ENCODE peak calls at places on chromosomes 7 and 10, in four cellular contexts. O is stimulated activated CD8-positive, alpha-beta memory T cell treated with anti-CD3 and anti-CD28 coated beads, Interleukin-7, amount 100 ng/mL, for 4 hours; Q is memory B cell; Y is tibial artery. K is an unnamed sample.

GRCh38 chr10:3806603-3807002 is 21.6 kb upstream of the KLF6 start:
- DNase-seq in Y (no peak), Q (no peak), O (no peak), K (no peak)

GRCh38 chr7:27235387-27236052 is 7.1 kb upstream of the EVX1 start:
- DNase-seq in O (no peak), Y (no peak), Q (peak), K (no peak)

GRCh38 chr10:103096130-103096529 is 96.9 kb downstream of the NT5C2 start:
- DNase-seq in Y (no peak), O (no peak), Q (no peak), K (no peak)

GRCh38 chr7:102938679-102939078 is 25.9 kb downstream of the LRRC17 start:
- DNase-seq in Y (no peak), O (no peak), Q (no peak), K (no peak)

GRCh38 chr7:4878336-4879335 is 4.9 kb downstream of the RADIL start:
- DNase-seq in Y (no peak), O (no peak), Q (no peak), K (no peak)

GRCh38 chr7:151520419-151521229 is 929 bp upstream of the RHEB start:
- DNase-seq in O (peak), Q (no peak), Y (peak), K (no peak)

GRCh38 chr7:105641236-105641810 is 60.0 kb upstream of the EFCAB10 start:
- DNase-seq in Y (no peak), O (no peak), Q (no peak), K (no peak)

GRCh38 chr10:6173203-6173602 is 29.5 kb upstream of the PFKFB3 start:
- DNase-seq in Y (no peak), Q (no peak), O (no peak), K (no peak)

GRCh38 chr10:43237631-43238446 is 29.0 kb downstream of the RASGEF1A start:
- DNase-seq in O (no peak), Y (peak), Q (no peak), K (no peak)

GRCh38 chr7:7054252-7054830 is 128.0 kb upstream of the C1GALT1 start:
- DNase-seq in O (no peak), Y (no peak), Q (no peak), K (no peak)

GRCh38 chr7:38873433-38873832 is 35.6 kb downstream of the VPS41 start:
- DNase-seq in Y (no peak), O (no peak), Q (no peak), K (no peak)

GRCh38 chr10:103416436-103417147 is 20.2 kb downstream of the PDCD11 start:
- DNase-seq in Q (peak), Y (peak), O (peak), K (no peak)

GRCh38 chr7:106045139-106045538 is 67.0 kb downstream of the SYPL1 start:
- DNase-seq in Y (no peak), Q (no peak), O (no peak), K (no peak)

GRCh38 chr7:95686109-95686508 is 86.2 kb upstream of the DYNC1I1 start:
- DNase-seq in Y (peak), O (no peak), Q (peak), K (no peak)

GRCh38 chr10:31677198-31678138 is 251.2 kb downstream of the ARHGAP12 start:
- DNase-seq in Q (no peak), Y (no peak), O (no peak), K (no peak)

GRCh38 chr10:1535337-1535957 is 201.9 kb downstream of the ADARB2 start:
- DNase-seq in O (no peak), Q (no peak), Y (no peak), K (no peak)

GRCh38 chr7:137538361-137538762 is 194.8 kb upstream of the PTN start:
- DNase-seq in Q (no peak), O (no peak), Y (no peak), K (no peak)

GRCh38 chr7:135803143-135803542 is 54.5 kb upstream of the FAM180A start:
- DNase-seq in Y (no peak), O (no peak), Q (no peak), K (no peak)

GRCh38 chr10:14820775-14821154 is 17.1 kb downstream of the CDNF start:
- DNase-seq in Q (no peak), O (no peak), Y (no peak), K (no peak)

GRCh38 chr10:132447446-132448247 is 50.6 kb downstream of the PWWP2B start:
- DNase-seq in O (peak), Q (peak), Y (no peak), K (no peak)

GRCh38 chr7:18087031-18087686 is 59.5 kb upstream of the PRPS1L1 start:
- DNase-seq in Q (no peak), Y (no peak), O (no peak), K (no peak)

GRCh38 chr7:26293569-26294308 is 2.1 kb downstream of the SNX10 start:
- DNase-seq in Q (peak), O (peak), Y (no peak), K (peak)

GRCh38 chr10:112811741-112812551 is 138.1 kb upstream of the TCF7L2 start:
- DNase-seq in Y (peak), O (no peak), Q (no peak), K (no peak)

GRCh38 chr10:97390096-97390495 is 11.0 kb downstream of the RRP12 start:
- DNase-seq in O (no peak), Q (no peak), Y (no peak), K (no peak)

GRCh38 chr7:158043461-158044155 is 544.0 kb downstream of the PTPRN2 start:
- DNase-seq in Q (no peak), O (no peak), Y (peak), K (no peak)

GRCh38 chr10:3720228-3721019 is 64.6 kb downstream of the KLF6 start:
- DNase-seq in O (no peak), Y (peak), Q (no peak), K (peak)

GRCh38 chr7:14754631-14755030 is 147.9 kb downstream of the DGKB start:
- DNase-seq in O (no peak), Q (no peak), Y (no peak), K (no peak)

GRCh38 chr7:107591410-107591809 is 11.4 kb downstream of the BCAP29 start:
- DNase-seq in Y (no peak), Q (no peak), O (no peak), K (no peak)

GRCh38 chr7:133436014-133436428 is 183.1 kb downstream of the EXOC4 start:
- DNase-seq in Y (no peak), O (no peak), Q (no peak), K (no peak)

GRCh38 chr10:103533827-103534226 is 40.3 kb downstream of the NEURL1 start:
- DNase-seq in Y (no peak), O (no peak), Q (no peak), K (no peak)

GRCh38 chr7:155190608-155191536 is 106.8 kb upstream of the INSIG1 start:
- DNase-seq in Y (no peak), O (peak), Q (peak), K (no peak)

GRCh38 chr7:81956520-81956919 is 186.7 kb upstream of the HGF start:
- DNase-seq in Q (no peak), Y (no peak), O (no peak), K (no peak)

GRCh38 chr7:37329940-37330339 is 118.7 kb downstream of the ELMO1 start:
- DNase-seq in O (no peak), Y (no peak), Q (no peak), K (no peak)

GRCh38 chr10:97185326-97186058 is at the start of gene SLIT1:
- DNase-seq in Y (no peak), Q (no peak), O (no peak), K (no peak)

GRCh38 chr10:48608926-48609325 is 4.1 kb upstream of the ARHGAP22 start:
- DNase-seq in Y (no peak), Q (no peak), O (no peak), K (no peak)

GRCh38 chr10:112265745-112266144 is 17.5 kb upstream of the TECTB start:
- DNase-seq in O (no peak), Y (peak), Q (no peak), K (no peak)